ENCODE peak calls at places on chromosomes 12 and 14, in nine cellular contexts. L is fibroblast of pulmonary artery, B is mesenchymal stem cell, K is sigmoid colon, D is brain microvascular endothelial cell, J is aorta, O is skeletal muscle cell, G is Peyer's patch, P is uterus. C is an unnamed sample.

GRCh38 chr14:30996892-30997659 is 28.4 kb upstream of the AP4S1 start:
- DNase-seq in B (no peak), L (no peak), K (no peak), P (no peak), G (no peak), J (no peak), D (no peak), O (no peak), C (no peak)

GRCh38 chr12:1800646-1801284 is 19.6 kb upstream of the LRTM2 start:
- DNase-seq in D (peak), G (peak), K (peak), P (no peak), O (no peak), J (peak), L (no peak), B (peak), C (peak)

GRCh38 chr12:8145754-8146415 is 10.9 kb upstream of the ZNF705A start:
- DNase-seq in P (peak), K (peak), B (peak), G (no peak), O (peak), J (peak), D (peak), L (peak), C (peak)

GRCh38 chr12:7060353-7060954 is at the start of gene C1S:
- DNase-seq in O (peak), B (peak), J (peak), D (peak), K (peak), P (peak), L (peak), G (no peak), C (peak)

GRCh38 chr14:33359288-33359881 is 420.7 kb downstream of the NPAS3 start:
- DNase-seq in J (no peak), L (no peak), K (no peak), G (no peak), P (no peak), O (no peak), D (no peak), B (peak), C (no peak)

GRCh38 chr12:101719566-101719965 is 19.7 kb downstream of the SYCP3 start:
- DNase-seq in L (no peak), K (no peak), J (no peak), G (no peak), O (no peak), B (no peak), P (no peak), D (no peak), C (no peak)

GRCh38 chr12:64733857-64734256 is 25.3 kb downstream of the GNS start:
- DNase-seq in J (peak), B (no peak), K (no peak), G (no peak), D (no peak), L (no peak), P (no peak), O (no peak), C (no peak)

GRCh38 chr12:109627633-109628032 is 54.0 kb downstream of the MVK start:
- DNase-seq in K (no peak), P (no peak), G (no peak), L (no peak), O (no peak), J (no peak), B (no peak), D (no peak), C (no peak)

GRCh38 chr12:40105265-40105514 is 691 bp downstream of the SLC2A13 start:
- DNase-seq in P (peak), L (no peak), O (peak), D (peak), J (peak), K (peak), G (peak), B (no peak), C (peak)

GRCh38 chr12:19893514-19893913 is 454.2 kb downstream of the AEBP2 start:
- DNase-seq in D (peak), L (peak), P (no peak), O (no peak), K (no peak), B (peak), J (no peak), G (no peak), C (no peak)

GRCh38 chr14:83300454-83301064 is 1766.9 kb upstream of the SEL1L start:
- DNase-seq in B (peak), J (no peak), D (peak), K (no peak), G (no peak), O (no peak), P (no peak), L (peak), C (no peak)

GRCh38 chr12:10331642-10332239 is 24.1 kb downstream of the KLRD1 start:
- DNase-seq in D (peak), K (no peak), P (no peak), G (no peak), J (no peak), B (peak), O (peak), L (peak), C (no peak)

GRCh38 chr12:8950287-8950574 is 786 bp upstream of the M6PR start:
- DNase-seq in L (no peak), K (no peak), J (no peak), D (no peak), B (no peak), O (no peak), P (no peak), G (no peak), C (no peak)

GRCh38 chr12:40615590-40615989 is 76.6 kb upstream of the CNTN1 start:
- DNase-seq in B (no peak), P (no peak), J (no peak), D (no peak), K (no peak), L (no peak), O (no peak), G (no peak), C (no peak)

GRCh38 chr14:61501714-61502458 is 180.5 kb downstream of the PRKCH start:
- DNase-seq in D (no peak), K (no peak), O (no peak), L (no peak), P (no peak), J (no peak), G (no peak), B (no peak), C (no peak)

GRCh38 chr14:20801726-20802125 is 918 bp downstream of the RNASE1 start:
- DNase-seq in B (no peak), D (no peak), O (no peak), G (peak), P (no peak), J (no peak), L (no peak), K (no peak), C (no peak)

GRCh38 chr12:62210422-62210821 is 49.8 kb upstream of the USP15 start:
- DNase-seq in L (peak), D (peak), O (no peak), K (no peak), J (peak), B (peak), G (no peak), P (no peak), C (no peak)

GRCh38 chr14:91405241-91405721 is 12.3 kb downstream of the CCDC88C start:
- DNase-seq in G (no peak), B (no peak), L (no peak), D (no peak), O (no peak), J (no peak), K (no peak), P (no peak), C (no peak)

GRCh38 chr14:80770114-80770917 is 171.2 kb downstream of the CEP128 start:
- DNase-seq in K (no peak), D (no peak), P (no peak), O (no peak), J (no peak), G (no peak), L (no peak), B (no peak), C (no peak)

GRCh38 chr14:78345346-78345745 is 175.2 kb downstream of the NRXN3 start:
- DNase-seq in L (no peak), P (no peak), D (no peak), J (no peak), K (no peak), O (no peak), B (no peak), G (no peak), C (no peak)

GRCh38 chr12:68960162-68960501 is 27.2 kb upstream of the CPM start:
- DNase-seq in O (no peak), J (no peak), G (no peak), K (no peak), D (no peak), B (peak), L (peak), P (no peak), C (no peak)

GRCh38 chr12:49428652-49429549 is 61.6 kb downstream of the SPATS2 start:
- DNase-seq in B (peak), D (peak), P (no peak), O (peak), G (no peak), J (no peak), K (no peak), L (peak), C (no peak)

GRCh38 chr12:99974146-99974545 is 10.6 kb downstream of the ANKS1B start:
- DNase-seq in G (no peak), D (no peak), L (no peak), K (no peak), O (no peak), B (no peak), P (no peak), J (no peak), C (no peak)

GRCh38 chr12:81819991-81820633 is 61.0 kb upstream of the PPFIA2 start:
- DNase-seq in L (peak), O (no peak), P (no peak), B (peak), K (no peak), D (peak), G (no peak), J (no peak), C (no peak)

GRCh38 chr12:93638954-93639353 is 38.2 kb upstream of the CRADD start:
- DNase-seq in D (no peak), B (peak), G (no peak), O (no peak), P (no peak), K (no peak), L (no peak), J (no peak), C (no peak)

GRCh38 chr12:120413901-120414695 is 23.8 kb upstream of the COX6A1 start:
- DNase-seq in J (no peak), O (no peak), G (peak), D (no peak), B (no peak), K (no peak), L (no peak), P (no peak), C (no peak)

GRCh38 chr12:49827351-49828099 is 688 bp downstream of the NCKAP5L start:
- DNase-seq in J (peak), D (peak), B (peak), P (peak), G (no peak), O (no peak), L (peak), K (peak), C (peak)

GRCh38 chr12:47849261-47849660 is 29.6 kb upstream of the HDAC7 start:
- DNase-seq in D (no peak), J (no peak), O (no peak), P (no peak), B (peak), L (no peak), G (no peak), K (no peak), C (no peak)

GRCh38 chr12:119713551-119714031 is 45.7 kb downstream of the PRKAB1 start:
- DNase-seq in P (no peak), O (no peak), L (no peak), K (no peak), G (no peak), J (no peak), D (no peak), B (no peak), C (no peak)

GRCh38 chr12:12807970-12808702 is 5.0 kb upstream of the DDX47 start:
- DNase-seq in G (no peak), L (peak), O (no peak), K (peak), D (no peak), P (peak), B (peak), J (no peak), C (no peak)

GRCh38 chr14:68181395-68182326 is 362.1 kb downstream of the RAD51B start:
- DNase-seq in J (no peak), G (no peak), D (no peak), P (no peak), O (no peak), K (no peak), B (peak), L (peak), C (no peak)

GRCh38 chr14:60945984-60946383 is 34.9 kb downstream of the TRMT5 start:
- DNase-seq in J (no peak), G (no peak), O (no peak), D (no peak), K (no peak), B (no peak), P (no peak), L (no peak), C (no peak)

GRCh38 chr14:74956280-74957072 is 1.1 kb upstream of the PGF start:
- DNase-seq in B (no peak), O (no peak), K (no peak), L (no peak), P (no peak), J (no peak), G (no peak), D (no peak), C (no peak)
- H3K4me3 ChIP-seq in B (no peak), O (no peak), K (no peak), L (no peak), P (no peak), J (no peak), G (no peak), D (no peak), C (no peak)

DNA sequence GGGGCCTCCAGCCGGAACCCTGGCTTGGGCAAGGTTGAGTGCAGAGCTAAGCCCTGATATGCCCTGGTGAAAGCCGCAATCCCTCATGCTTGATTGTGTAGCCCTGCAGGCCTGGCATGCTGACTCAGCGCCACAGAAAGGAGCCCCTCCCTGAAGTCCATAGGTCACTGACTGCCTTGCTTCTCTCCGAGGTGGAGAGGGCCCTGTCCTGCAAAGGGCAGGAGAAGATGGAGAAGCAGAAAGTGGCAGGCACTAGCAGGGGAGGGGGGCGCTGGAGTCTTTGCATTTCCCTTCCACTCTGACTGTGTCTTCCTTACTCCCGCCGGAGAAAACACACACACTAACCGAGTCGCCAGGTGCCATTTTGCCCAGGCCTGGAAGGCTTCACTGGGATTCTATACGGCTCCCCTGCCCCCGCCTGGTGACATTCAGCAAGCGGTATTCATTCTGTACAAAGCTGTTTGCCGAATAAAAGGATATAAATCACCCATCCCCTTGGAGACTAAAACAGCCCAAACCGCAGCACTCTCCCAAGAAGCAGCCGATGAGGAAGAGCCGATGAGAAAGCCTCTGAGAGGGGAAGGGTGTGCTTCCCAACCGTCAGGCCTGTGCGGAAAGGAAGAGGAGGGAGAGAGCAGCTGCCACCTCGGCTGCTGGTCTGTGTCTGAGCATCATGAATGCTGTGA is 69.8 kb downstream of the SLC6A12 start:
- DNase-seq in G (peak), O (no peak), P (no peak), B (no peak), D (no peak), J (no peak), K (no peak), L (no peak), C (no peak)
- H3K4me3 ChIP-seq in G (no peak), O (no peak), P (no peak), B (no peak), D (no peak), J (no peak), K (no peak), L (no peak), C (no peak)

DNA sequence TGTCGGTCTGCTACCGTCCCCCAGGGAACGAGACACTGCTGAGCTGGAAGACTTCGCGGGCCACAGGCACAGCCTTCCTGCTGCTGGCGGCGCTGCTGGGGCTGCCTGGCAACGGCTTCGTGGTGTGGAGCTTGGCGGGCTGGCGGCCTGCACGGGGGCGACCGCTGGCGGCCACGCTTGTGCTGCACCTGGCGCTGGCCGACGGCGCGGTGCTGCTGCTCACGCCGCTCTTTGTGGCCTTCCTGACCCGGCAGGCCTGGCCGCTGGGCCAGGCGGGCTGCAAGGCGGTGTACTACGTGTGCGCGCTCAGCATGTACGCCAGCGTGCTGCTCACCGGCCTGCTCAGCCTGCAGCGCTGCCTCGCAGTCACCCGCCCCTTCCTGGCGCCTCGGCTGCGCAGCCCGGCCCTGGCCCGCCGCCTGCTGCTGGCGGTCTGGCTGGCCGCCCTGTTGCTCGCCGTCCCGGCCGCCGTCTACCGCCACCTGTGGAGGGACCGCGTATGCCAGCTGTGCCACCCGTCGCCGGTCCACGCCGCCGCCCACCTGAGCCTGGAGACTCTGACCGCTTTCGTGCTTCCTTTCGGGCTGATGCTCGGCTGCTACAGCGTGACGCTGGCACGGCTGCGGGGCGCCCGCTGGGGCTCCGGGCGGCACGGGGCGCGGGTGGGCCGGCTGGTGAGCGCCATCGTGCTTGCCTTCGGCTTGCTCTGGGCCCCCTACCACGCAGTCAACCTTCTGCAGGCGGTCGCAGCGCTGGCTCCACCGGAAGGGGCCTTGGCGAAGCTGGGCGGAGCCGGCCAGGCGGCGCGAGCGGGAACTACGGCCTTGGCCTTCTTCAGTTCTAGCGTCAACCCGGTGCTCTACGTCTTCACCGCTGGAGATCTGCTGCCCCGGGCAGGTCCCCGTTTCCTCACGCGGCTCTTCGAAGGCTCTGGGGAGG is at the start of gene LTB4R:
- DNase-seq in J (peak), O (no peak), L (peak), K (peak), D (peak), G (peak), B (no peak), P (peak), C (peak)
- H3K4me3 ChIP-seq in J (peak), O (peak), L (no peak), K (peak), D (peak), G (peak), B (peak), P (peak), C (peak)

DNA sequence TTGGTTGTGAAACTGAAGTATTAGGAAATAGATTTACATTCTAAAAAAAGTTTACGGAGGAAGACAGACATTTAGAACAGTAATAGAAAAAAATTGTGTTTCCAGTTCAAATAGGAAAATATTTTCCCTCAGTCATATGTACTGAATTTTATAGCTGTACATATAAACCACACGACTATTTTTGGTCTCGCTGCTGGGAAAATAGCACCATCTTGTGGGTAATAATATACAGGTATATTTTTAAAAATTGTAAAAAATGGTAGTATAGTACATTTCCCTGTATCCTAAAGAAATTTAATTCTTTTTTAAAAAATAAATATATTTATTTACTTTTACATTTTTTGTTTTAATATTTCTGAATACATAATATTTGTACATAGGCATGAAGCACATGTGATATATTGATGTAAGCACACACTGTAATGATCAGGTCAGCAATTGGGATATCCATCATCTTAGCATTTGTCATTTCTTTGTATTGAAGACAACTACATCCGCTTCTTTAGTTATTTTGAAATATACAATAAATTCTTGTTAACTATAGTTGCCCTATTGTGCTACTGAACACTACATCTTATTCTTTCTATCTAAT is 168.6 kb downstream of the ALX1 start:
- DNase-seq in D (no peak), L (peak), K (no peak), J (no peak), G (no peak), P (no peak), O (no peak), B (no peak), C (no peak)
- H3K4me3 ChIP-seq in D (no peak), L (no peak), K (no peak), J (no peak), G (no peak), P (no peak), O (no peak), B (no peak), C (no peak)

GRCh38 chr14:104115691-104116543 is 22.5 kb upstream of the KIF26A start:
- DNase-seq in B (no peak), O (no peak), J (peak), G (peak), D (no peak), P (no peak), L (no peak), K (no peak), C (peak)
- H3K4me3 ChIP-seq in B (no peak), O (peak), J (no peak), G (peak), D (no peak), P (no peak), L (peak), K (no peak), C (peak)

GRCh38 chr12:54385251-54385914 is 850 bp upstream of the ZNF385A start:
- DNase-seq in J (peak), D (no peak), G (no peak), P (no peak), K (no peak), O (no peak), L (no peak), B (no peak), C (no peak)
- H3K4me3 ChIP-seq in J (no peak), D (no peak), G (no peak), P (no peak), K (no peak), O (no peak), L (no peak), B (no peak), C (no peak)

GRCh38 chr12:32139064-32139421 is 32.4 kb downstream of the BICD1 start:
- DNase-seq in L (peak), O (no peak), J (no peak), K (no peak), D (peak), G (no peak), B (peak), P (no peak), C (no peak)
- H3K4me3 ChIP-seq in L (peak), O (no peak), J (no peak), K (peak), D (peak), G (peak), B (peak), P (no peak), C (no peak)